ENCODE peak calls at places on chromosomes 5 and 9, in seven cellular contexts. One of them, this sample, is unnamed.

GRCh38 chr5:96280946-96281393 is 152.1 kb downstream of the PCSK1 start:
- DNase-seq in adrenal gland: no peak
- DNase-seq in psoas muscle: no peak
- DNase-seq in transverse colon: no peak
- DNase-seq in vagina: no peak
- DNase-seq in astrocyte: no peak
- DNase-seq in GM12865: no peak
- DNase-seq in this sample: no peak

GRCh38 chr5:94218374-94218773 is 400.0 kb downstream of the KIAA0825 start:
- DNase-seq in adrenal gland: no peak
- DNase-seq in psoas muscle: no peak
- DNase-seq in transverse colon: no peak
- DNase-seq in vagina: no peak
- DNase-seq in astrocyte: peak
- DNase-seq in GM12865: no peak
- DNase-seq in this sample: no peak

GRCh38 chr9:107999890-108000289 is 510.3 kb upstream of the KLF4 start:
- DNase-seq in adrenal gland: no peak
- DNase-seq in psoas muscle: no peak
- DNase-seq in transverse colon: no peak
- DNase-seq in vagina: no peak
- DNase-seq in astrocyte: peak
- DNase-seq in GM12865: no peak
- DNase-seq in this sample: no peak

GRCh38 chr9:89154651-89155336 is 23.8 kb downstream of the SHC3 start:
- DNase-seq in adrenal gland: no peak
- DNase-seq in psoas muscle: no peak
- DNase-seq in transverse colon: no peak
- DNase-seq in vagina: no peak
- DNase-seq in astrocyte: peak
- DNase-seq in GM12865: no peak
- DNase-seq in this sample: no peak

GRCh38 chr5:149702953-149703646 is 27.0 kb upstream of the PPARGC1B start:
- DNase-seq in adrenal gland: no peak
- DNase-seq in psoas muscle: no peak
- DNase-seq in transverse colon: no peak
- DNase-seq in vagina: no peak
- DNase-seq in astrocyte: no peak
- DNase-seq in GM12865: no peak
- DNase-seq in this sample: no peak

GRCh38 chr5:98769256-98770157 is 4.0 kb upstream of the RGMB start:
- DNase-seq in adrenal gland: no peak
- DNase-seq in psoas muscle: peak
- DNase-seq in transverse colon: peak
- DNase-seq in vagina: no peak
- DNase-seq in astrocyte: peak
- DNase-seq in GM12865: peak
- DNase-seq in this sample: peak

GRCh38 chr9:33250458-33250995 is 10.6 kb downstream of the SPINK4 start:
- DNase-seq in adrenal gland: peak
- DNase-seq in psoas muscle: no peak
- DNase-seq in transverse colon: no peak
- DNase-seq in vagina: no peak
- DNase-seq in astrocyte: peak
- DNase-seq in GM12865: no peak
- DNase-seq in this sample: no peak

GRCh38 chr9:131503626-131504465 is 1.1 kb downstream of the POMT1 start:
- DNase-seq in adrenal gland: peak
- DNase-seq in psoas muscle: no peak
- DNase-seq in transverse colon: peak
- DNase-seq in vagina: no peak
- DNase-seq in astrocyte: no peak
- DNase-seq in GM12865: peak
- DNase-seq in this sample: no peak

GRCh38 chr9:127562841-127563523 is 49.1 kb upstream of the STXBP1 start:
- DNase-seq in adrenal gland: no peak
- DNase-seq in psoas muscle: no peak
- DNase-seq in transverse colon: no peak
- DNase-seq in vagina: no peak
- DNase-seq in astrocyte: peak
- DNase-seq in GM12865: no peak
- DNase-seq in this sample: no peak

GRCh38 chr9:16064701-16065230 is 511.9 kb downstream of the CCDC171 start:
- DNase-seq in adrenal gland: no peak
- DNase-seq in psoas muscle: no peak
- DNase-seq in transverse colon: no peak
- DNase-seq in vagina: no peak
- DNase-seq in astrocyte: no peak
- DNase-seq in GM12865: no peak
- DNase-seq in this sample: no peak

GRCh38 chr5:178069909-178070308 is 43.4 kb upstream of the N4BP3 start:
- DNase-seq in adrenal gland: no peak
- DNase-seq in psoas muscle: no peak
- DNase-seq in transverse colon: peak
- DNase-seq in vagina: no peak
- DNase-seq in astrocyte: no peak
- DNase-seq in GM12865: peak
- DNase-seq in this sample: no peak

GRCh38 chr9:137433349-137433915 is 7.7 kb downstream of the ENTPD8 start:
- DNase-seq in adrenal gland: no peak
- DNase-seq in psoas muscle: no peak
- DNase-seq in transverse colon: no peak
- DNase-seq in vagina: no peak
- DNase-seq in astrocyte: no peak
- DNase-seq in GM12865: no peak
- DNase-seq in this sample: no peak

GRCh38 chr9:98326402-98327248 is 71.2 kb upstream of the TBC1D2 start:
- DNase-seq in adrenal gland: no peak
- DNase-seq in psoas muscle: no peak
- DNase-seq in transverse colon: no peak
- DNase-seq in vagina: no peak
- DNase-seq in astrocyte: peak
- DNase-seq in GM12865: peak
- DNase-seq in this sample: no peak

GRCh38 chr9:35431467-35431866 is 58.4 kb upstream of the RUSC2 start:
- DNase-seq in adrenal gland: no peak
- DNase-seq in psoas muscle: no peak
- DNase-seq in transverse colon: no peak
- DNase-seq in vagina: no peak
- DNase-seq in astrocyte: no peak
- DNase-seq in GM12865: no peak
- DNase-seq in this sample: no peak

GRCh38 chr5:159104058-159104651 is 4.4 kb upstream of the EBF1 start:
- DNase-seq in adrenal gland: peak
- DNase-seq in psoas muscle: peak
- DNase-seq in transverse colon: no peak
- DNase-seq in vagina: no peak
- DNase-seq in astrocyte: peak
- DNase-seq in GM12865: peak
- DNase-seq in this sample: no peak

GRCh38 chr5:127863610-127864395 is 160.6 kb downstream of the CCDC192 start:
- DNase-seq in adrenal gland: no peak
- DNase-seq in psoas muscle: no peak
- DNase-seq in transverse colon: no peak
- DNase-seq in vagina: no peak
- DNase-seq in astrocyte: no peak
- DNase-seq in GM12865: no peak
- DNase-seq in this sample: no peak

GRCh38 chr9:137281345-137282116 is 4.0 kb downstream of the TOR4A start:
- DNase-seq in adrenal gland: no peak
- DNase-seq in psoas muscle: no peak
- DNase-seq in transverse colon: no peak
- DNase-seq in vagina: no peak
- DNase-seq in astrocyte: no peak
- DNase-seq in GM12865: no peak
- DNase-seq in this sample: no peak

GRCh38 chr9:79685576-79685975 is 113.8 kb downstream of the TLE4 start:
- DNase-seq in adrenal gland: no peak
- DNase-seq in psoas muscle: no peak
- DNase-seq in transverse colon: no peak
- DNase-seq in vagina: no peak
- DNase-seq in astrocyte: peak
- DNase-seq in GM12865: no peak
- DNase-seq in this sample: no peak

GRCh38 chr9:114551750-114552685 is 35.6 kb upstream of the ATP6V1G1 start:
- DNase-seq in adrenal gland: peak
- DNase-seq in psoas muscle: no peak
- DNase-seq in transverse colon: peak
- DNase-seq in vagina: no peak
- DNase-seq in astrocyte: peak
- DNase-seq in GM12865: no peak
- DNase-seq in this sample: peak

DNA sequence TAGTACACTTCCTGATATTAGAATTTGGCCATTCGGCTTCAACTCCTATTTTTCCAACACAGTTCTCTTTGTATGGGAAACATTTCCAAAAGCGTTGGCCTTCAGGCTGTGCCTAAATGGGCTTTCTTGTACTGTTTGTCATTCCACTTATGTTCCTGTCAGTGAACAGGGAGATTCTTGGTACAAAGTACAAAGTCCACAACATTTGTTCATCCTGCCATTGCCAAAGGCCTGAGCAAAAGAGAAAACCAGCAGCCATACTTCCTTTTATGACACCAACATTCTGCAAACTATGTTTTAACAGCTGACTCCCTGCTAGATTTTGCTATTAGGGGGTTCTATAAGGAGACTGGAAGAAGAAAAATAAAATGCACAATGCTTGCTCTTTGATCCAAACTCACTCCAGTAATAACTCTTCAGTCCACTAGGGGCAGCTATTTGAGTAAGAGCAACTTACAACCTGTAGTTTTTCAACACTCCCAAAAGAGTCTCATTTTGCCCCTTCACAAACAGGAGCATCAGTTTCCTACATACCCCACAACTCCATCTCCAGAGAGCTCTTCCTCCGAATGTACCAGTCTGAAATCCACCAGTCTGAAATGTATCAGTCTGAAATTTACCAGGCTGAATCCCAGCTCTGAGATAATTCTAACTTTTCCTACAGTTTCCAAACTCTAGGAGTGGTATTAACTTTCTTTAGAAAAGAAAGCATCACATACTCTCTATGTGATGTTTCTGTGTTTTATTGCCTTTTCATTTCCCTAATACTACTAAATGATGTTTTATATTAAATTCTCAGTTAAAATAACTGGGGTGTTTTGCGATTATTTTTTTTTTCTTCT is 693.8 kb downstream of the DNAH5 start:
- DNase-seq in adrenal gland: no peak
- DNase-seq in psoas muscle: no peak
- DNase-seq in transverse colon: no peak
- DNase-seq in vagina: no peak
- DNase-seq in astrocyte: no peak
- DNase-seq in GM12865: peak
- DNase-seq in this sample: no peak
- TF ChIP-seq CTCF in adrenal gland: peak
- TF ChIP-seq CTCF in psoas muscle: no peak
- TF ChIP-seq CTCF in transverse colon: no peak
- TF ChIP-seq CTCF in vagina: no peak
- TF ChIP-seq CTCF in astrocyte: peak
- TF ChIP-seq CTCF in GM12865: peak
- TF ChIP-seq CTCF in this sample: no peak

DNA sequence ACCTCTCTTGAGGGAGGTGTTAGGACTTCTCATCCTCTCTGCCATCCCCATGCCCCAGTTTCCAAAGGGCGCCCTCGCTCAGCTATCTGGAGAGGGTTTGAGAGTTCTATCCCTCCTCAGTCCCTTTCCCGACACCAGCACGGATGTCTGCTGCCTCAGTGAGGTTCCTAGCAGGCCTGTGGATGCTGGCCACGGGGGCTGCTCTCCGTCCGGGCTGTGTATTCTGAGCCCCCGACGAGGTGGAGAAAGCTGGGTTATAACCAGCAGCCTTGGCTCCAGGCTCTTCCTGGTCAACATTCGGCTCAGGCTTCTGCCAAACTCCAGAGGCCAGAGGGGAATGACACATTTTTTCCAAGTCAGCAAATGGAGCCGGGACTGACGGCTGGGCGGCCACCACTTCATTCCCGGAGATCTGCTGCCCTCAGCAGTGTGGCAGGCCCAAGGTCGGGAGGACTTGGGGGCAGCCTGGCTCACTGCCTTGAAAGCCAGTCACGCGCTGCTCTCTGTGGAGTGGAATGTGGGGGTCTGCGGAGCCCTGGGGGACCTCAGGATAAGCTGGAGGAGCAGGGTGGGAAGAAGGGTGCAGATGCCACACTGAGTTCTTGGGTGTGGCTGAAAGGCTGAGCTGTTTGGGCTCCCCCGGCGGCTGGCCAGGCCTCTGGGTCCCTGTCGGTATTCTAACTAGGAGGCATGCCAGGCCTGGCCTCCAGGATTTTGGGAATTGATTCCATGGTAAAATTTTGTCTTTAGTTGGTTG is 27.4 kb downstream of the PTPA start:
- DNase-seq in adrenal gland: peak
- DNase-seq in psoas muscle: peak
- DNase-seq in transverse colon: peak
- DNase-seq in vagina: no peak
- DNase-seq in astrocyte: peak
- DNase-seq in GM12865: no peak
- DNase-seq in this sample: peak
- H3K4me3 ChIP-seq in adrenal gland: no peak
- H3K4me3 ChIP-seq in psoas muscle: peak
- H3K4me3 ChIP-seq in transverse colon: no peak
- H3K4me3 ChIP-seq in vagina: peak
- H3K4me3 ChIP-seq in astrocyte: no peak
- H3K4me3 ChIP-seq in GM12865: no peak
- H3K4me3 ChIP-seq in this sample: peak

DNA sequence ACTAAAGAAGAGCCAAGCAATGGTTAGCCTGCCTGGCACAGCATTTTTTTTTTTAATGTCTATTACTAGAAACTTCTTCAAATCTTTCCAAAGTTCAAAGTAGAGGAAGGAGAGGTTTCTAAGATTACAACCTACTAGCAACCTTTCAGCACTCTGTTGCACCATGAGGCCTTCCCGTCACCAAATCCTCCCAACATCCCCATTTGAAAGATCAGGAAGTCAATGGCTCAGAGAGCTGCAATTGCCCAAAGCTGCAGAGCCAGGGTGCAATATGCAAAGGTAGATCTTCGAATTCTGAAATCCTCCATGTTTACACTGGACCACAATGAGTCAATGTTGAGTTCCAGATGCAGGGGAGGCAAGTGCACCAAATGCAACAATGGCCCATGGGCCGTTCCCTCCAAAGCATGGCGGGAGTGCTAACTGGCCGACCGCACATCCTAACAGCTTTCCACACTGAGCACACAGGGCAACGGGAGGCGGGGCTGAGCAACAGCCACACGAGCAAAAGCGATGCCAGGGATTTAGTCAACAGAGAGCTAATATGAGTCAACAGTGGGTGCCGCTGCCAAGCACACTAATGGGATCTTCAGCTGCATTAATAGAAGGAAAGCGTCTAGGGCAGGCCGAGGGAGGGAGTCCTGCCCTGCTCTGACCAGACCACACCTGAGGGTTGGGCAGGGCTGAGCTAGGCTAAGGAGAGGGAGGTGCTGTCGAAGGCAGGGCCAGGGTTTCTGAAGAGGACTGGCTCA is 4.8 kb downstream of the EPB41L4B start:
- DNase-seq in adrenal gland: peak
- DNase-seq in psoas muscle: peak
- DNase-seq in transverse colon: peak
- DNase-seq in vagina: no peak
- DNase-seq in astrocyte: peak
- DNase-seq in GM12865: no peak
- DNase-seq in this sample: peak
- TF ChIP-seq CTCF in adrenal gland: no peak
- TF ChIP-seq CTCF in psoas muscle: no peak
- TF ChIP-seq CTCF in transverse colon: no peak
- TF ChIP-seq CTCF in vagina: no peak
- TF ChIP-seq CTCF in astrocyte: no peak
- TF ChIP-seq CTCF in GM12865: no peak
- TF ChIP-seq CTCF in this sample: no peak

GRCh38 chr9:109966643-109967368 is 186.8 kb downstream of the PALM2AKAP2 start:
- DNase-seq in adrenal gland: no peak
- DNase-seq in psoas muscle: no peak
- DNase-seq in transverse colon: no peak
- DNase-seq in vagina: no peak
- DNase-seq in astrocyte: no peak
- DNase-seq in GM12865: peak
- DNase-seq in this sample: no peak
- H3K4me3 ChIP-seq in adrenal gland: no peak
- H3K4me3 ChIP-seq in psoas muscle: no peak
- H3K4me3 ChIP-seq in transverse colon: no peak
- H3K4me3 ChIP-seq in vagina: no peak
- H3K4me3 ChIP-seq in astrocyte: no peak
- H3K4me3 ChIP-seq in GM12865: peak
- H3K4me3 ChIP-seq in this sample: no peak